ENCODE peak calls at places on chromosomes 3 and 15, in eight cellular contexts. X, R, H, F, Q, P, L and A are unnamed samples.

GRCh38 chr15:74127954-74128784 is 2.2 kb upstream of the ISLR2 start:
- DNase-seq in X (no peak), R (peak; percentile 40), H (peak; percentile 40), F (no peak), Q (peak; percentile 12), P (no peak), L (peak; percentile 28), A (peak; percentile 52)

GRCh38 chr3:46884929-46885328 is 7.4 kb downstream of the PTH1R start:
- DNase-seq in X (no peak), R (no peak), H (no peak), F (no peak), Q (no peak), P (no peak), L (no peak), A (no peak)

GRCh38 chr15:66505430-66505811 is 295 bp downstream of the ZWILCH start:
- DNase-seq in X (no peak), R (no peak), H (peak; percentile 30), F (no peak), Q (no peak), P (no peak), L (no peak), A (no peak)

GRCh38 chr15:48471073-48471472 is 139.8 kb downstream of the DUT start:
- DNase-seq in X (no peak), R (no peak), H (no peak), F (no peak), Q (no peak), P (no peak), L (no peak), A (no peak)

GRCh38 chr3:113697192-113698090 is 999 bp upstream of the USF3 start:
- DNase-seq in X (no peak), R (peak; percentile 22), H (peak; percentile 6), F (no peak), Q (peak; percentile 21), P (peak; percentile 34), L (peak; percentile 51), A (peak; percentile 22)

GRCh38 chr15:81265256-81265943 is 58.5 kb downstream of the STARD5 start:
- DNase-seq in X (no peak), R (no peak), H (no peak), F (no peak), Q (no peak), P (peak; percentile 80), L (no peak), A (peak; percentile 56)

GRCh38 chr15:73965094-73965729 is 26.9 kb downstream of the STOML1 start:
- DNase-seq in X (peak; percentile 22), R (peak; percentile 76), H (no peak), F (no peak), Q (peak; percentile 63), P (no peak), L (no peak), A (peak; percentile 69)

GRCh38 chr3:52297242-52298146 is 9.9 kb downstream of the GLYCTK start:
- DNase-seq in X (no peak), R (no peak), H (no peak), F (no peak), Q (no peak), P (no peak), L (no peak), A (no peak)

GRCh38 chr15:69576035-69576526 is 123.5 kb downstream of the RPLP1 start:
- DNase-seq in X (peak; percentile 38), R (peak; percentile 46), H (peak; percentile 55), F (peak; percentile 58), Q (peak; percentile 75), P (peak; percentile 57), L (peak; percentile 65), A (peak; percentile 16)

GRCh38 chr3:138946554-138947302 is at the start of the genes FOXL2 and FOXL2NB:
- DNase-seq in X (no peak), R (peak; percentile 62), H (no peak), F (no peak), Q (no peak), P (no peak), L (peak; percentile 64), A (no peak)

GRCh38 chr3:12624056-12624455 is 39.9 kb downstream of the RAF1 start:
- DNase-seq in X (no peak), R (no peak), H (no peak), F (no peak), Q (no peak), P (no peak), L (no peak), A (no peak)